ENCODE peak calls at places on chromosomes 5 and 9, in seven cellular contexts. One of them, this sample, is unnamed.
A peak's percentile ranks its signal among the peaks of the same experiment; 100 is the strongest.

GRCh38 chr9:9729082-9729481 is 883.7 kb downstream of the PTPRD start:
- DNase-seq in Right ventricle myocardium superior: no peak
- DNase-seq in mesothelial cell of epicardium: no peak
- DNase-seq in ovary: no peak
- DNase-seq in AG20443: no peak
- DNase-seq in islet precursor cell: no peak
- DNase-seq in cardiac muscle cell: no peak
- DNase-seq in this sample: no peak

GRCh38 chr5:39473156-39473779 is 48.5 kb upstream of the DAB2 start:
- DNase-seq in ovary: no peak
- DNase-seq in cardiac muscle cell: no peak
- DNase-seq in AG20443: peak; percentile 31
- DNase-seq in mesothelial cell of epicardium: no peak
- DNase-seq in islet precursor cell: no peak
- DNase-seq in Right ventricle myocardium superior: no peak
- DNase-seq in this sample: peak; percentile 29

GRCh38 chr5:19855929-19856328 is 132.1 kb downstream of the CDH18 start:
- DNase-seq in islet precursor cell: no peak
- DNase-seq in AG20443: no peak
- DNase-seq in ovary: no peak
- DNase-seq in cardiac muscle cell: no peak
- DNase-seq in Right ventricle myocardium superior: no peak
- DNase-seq in mesothelial cell of epicardium: no peak
- DNase-seq in this sample: peak; percentile 39

GRCh38 chr9:124839612-124840299 is 13.5 kb upstream of the WDR38 start:
- DNase-seq in AG20443: peak; percentile 55
- DNase-seq in Right ventricle myocardium superior: peak; percentile 34
- DNase-seq in cardiac muscle cell: no peak
- DNase-seq in islet precursor cell: peak; percentile 70
- DNase-seq in mesothelial cell of epicardium: no peak
- DNase-seq in ovary: peak; percentile 26
- DNase-seq in this sample: no peak

GRCh38 chr5:40618926-40619325 is 60.8 kb upstream of the PTGER4 start:
- DNase-seq in Right ventricle myocardium superior: no peak
- DNase-seq in islet precursor cell: no peak
- DNase-seq in cardiac muscle cell: no peak
- DNase-seq in mesothelial cell of epicardium: no peak
- DNase-seq in ovary: no peak
- DNase-seq in AG20443: no peak
- DNase-seq in this sample: no peak

GRCh38 chr9:86944974-86945867 is 2.1 kb downstream of the GAS1 start:
- DNase-seq in cardiac muscle cell: peak; percentile 30
- DNase-seq in AG20443: peak; percentile 32
- DNase-seq in Right ventricle myocardium superior: peak; percentile 46
- DNase-seq in mesothelial cell of epicardium: peak; percentile 48
- DNase-seq in islet precursor cell: peak; percentile 73
- DNase-seq in ovary: peak; percentile 40
- DNase-seq in this sample: no peak

GRCh38 chr5:111950660-111951059 is 193.7 kb upstream of the NREP start:
- DNase-seq in mesothelial cell of epicardium: no peak
- DNase-seq in islet precursor cell: no peak
- DNase-seq in AG20443: no peak
- DNase-seq in cardiac muscle cell: no peak
- DNase-seq in ovary: no peak
- DNase-seq in Right ventricle myocardium superior: no peak
- DNase-seq in this sample: no peak

GRCh38 chr5:138467711-138468132 is 2.4 kb downstream of the EGR1 start:
- DNase-seq in Right ventricle myocardium superior: no peak
- DNase-seq in AG20443: no peak
- DNase-seq in ovary: peak; percentile 50
- DNase-seq in cardiac muscle cell: no peak
- DNase-seq in mesothelial cell of epicardium: no peak
- DNase-seq in islet precursor cell: peak; percentile 52
- DNase-seq in this sample: no peak

GRCh38 chr5:31854181-31854624 is 215.3 kb downstream of the PDZD2 start:
- DNase-seq in AG20443: peak; percentile 21
- DNase-seq in Right ventricle myocardium superior: no peak
- DNase-seq in ovary: peak; percentile 38
- DNase-seq in islet precursor cell: peak; percentile 77
- DNase-seq in cardiac muscle cell: no peak
- DNase-seq in mesothelial cell of epicardium: peak; percentile 46
- DNase-seq in this sample: no peak

GRCh38 chr5:893137-893506 is 438 bp downstream of the TRIP13 start:
- DNase-seq in Right ventricle myocardium superior: no peak
- DNase-seq in islet precursor cell: no peak
- DNase-seq in ovary: no peak
- DNase-seq in cardiac muscle cell: no peak
- DNase-seq in mesothelial cell of epicardium: no peak
- DNase-seq in AG20443: peak; percentile 21
- DNase-seq in this sample: no peak

GRCh38 chr5:57299945-57300344 is 126.1 kb downstream of the GPBP1 start:
- DNase-seq in mesothelial cell of epicardium: no peak
- DNase-seq in Right ventricle myocardium superior: no peak
- DNase-seq in islet precursor cell: no peak
- DNase-seq in cardiac muscle cell: no peak
- DNase-seq in ovary: no peak
- DNase-seq in AG20443: no peak
- DNase-seq in this sample: no peak

GRCh38 chr9:129719135-129719534 is 33.7 kb downstream of the PTGES start:
- DNase-seq in islet precursor cell: no peak
- DNase-seq in mesothelial cell of epicardium: no peak
- DNase-seq in AG20443: no peak
- DNase-seq in ovary: no peak
- DNase-seq in Right ventricle myocardium superior: no peak
- DNase-seq in cardiac muscle cell: no peak
- DNase-seq in this sample: no peak

GRCh38 chr5:142434322-142434612 is 109.4 kb upstream of the SPRY4 start:
- DNase-seq in Right ventricle myocardium superior: no peak
- DNase-seq in AG20443: no peak
- DNase-seq in cardiac muscle cell: no peak
- DNase-seq in islet precursor cell: no peak
- DNase-seq in ovary: no peak
- DNase-seq in mesothelial cell of epicardium: no peak
- DNase-seq in this sample: no peak

GRCh38 chr5:160353379-160353778 is 17.0 kb downstream of the C1QTNF2 start:
- DNase-seq in AG20443: no peak
- DNase-seq in Right ventricle myocardium superior: peak; percentile 66
- DNase-seq in ovary: no peak
- DNase-seq in cardiac muscle cell: no peak
- DNase-seq in islet precursor cell: no peak
- DNase-seq in mesothelial cell of epicardium: no peak
- DNase-seq in this sample: no peak

GRCh38 chr5:122192883-122193496 is 63.6 kb downstream of the ZNF474 start:
- DNase-seq in AG20443: peak; percentile 70
- DNase-seq in ovary: peak; percentile 52
- DNase-seq in islet precursor cell: no peak
- DNase-seq in cardiac muscle cell: peak; percentile 85
- DNase-seq in mesothelial cell of epicardium: no peak
- DNase-seq in Right ventricle myocardium superior: no peak
- DNase-seq in this sample: peak; percentile 16

GRCh38 chr9:107489687-107490605 is at the start of gene KLF4:
- DNase-seq in Right ventricle myocardium superior: peak; percentile 95
- DNase-seq in AG20443: peak; percentile 96
- DNase-seq in islet precursor cell: peak; percentile 97
- DNase-seq in cardiac muscle cell: peak; percentile 93
- DNase-seq in mesothelial cell of epicardium: peak; percentile 87
- DNase-seq in ovary: peak; percentile 95
- DNase-seq in this sample: peak; percentile 47

GRCh38 chr9:97567182-97567893 is 65.8 kb downstream of the TSTD2 start:
- DNase-seq in islet precursor cell: peak; percentile 32
- DNase-seq in AG20443: no peak
- DNase-seq in ovary: no peak
- DNase-seq in Right ventricle myocardium superior: no peak
- DNase-seq in mesothelial cell of epicardium: no peak
- DNase-seq in cardiac muscle cell: no peak
- DNase-seq in this sample: no peak

GRCh38 chr9:126395439-126396212 is 69.0 kb downstream of the MVB12B start:
- DNase-seq in Right ventricle myocardium superior: no peak
- DNase-seq in ovary: no peak
- DNase-seq in cardiac muscle cell: no peak
- DNase-seq in AG20443: peak; percentile 48
- DNase-seq in islet precursor cell: no peak
- DNase-seq in mesothelial cell of epicardium: no peak
- DNase-seq in this sample: no peak

GRCh38 chr9:129836342-129837007 is 1.2 kb downstream of the USP20 start:
- DNase-seq in cardiac muscle cell: no peak
- DNase-seq in ovary: no peak
- DNase-seq in AG20443: no peak
- DNase-seq in Right ventricle myocardium superior: no peak
- DNase-seq in mesothelial cell of epicardium: no peak
- DNase-seq in islet precursor cell: no peak
- DNase-seq in this sample: no peak

GRCh38 chr5:55768279-55768678 is 30.4 kb downstream of the DDX4 start:
- DNase-seq in islet precursor cell: no peak
- DNase-seq in mesothelial cell of epicardium: no peak
- DNase-seq in Right ventricle myocardium superior: no peak
- DNase-seq in cardiac muscle cell: no peak
- DNase-seq in AG20443: no peak
- DNase-seq in ovary: no peak
- DNase-seq in this sample: no peak

GRCh38 chr5:77777281-77777892 is 1.2 kb upstream of the TBCA start:
- DNase-seq in islet precursor cell: peak; percentile 63
- DNase-seq in ovary: no peak
- DNase-seq in mesothelial cell of epicardium: no peak
- DNase-seq in AG20443: no peak
- DNase-seq in Right ventricle myocardium superior: no peak
- DNase-seq in cardiac muscle cell: no peak
- DNase-seq in this sample: no peak

GRCh38 chr5:2432070-2432920 is 319.2 kb downstream of the IRX2 start:
- DNase-seq in ovary: no peak
- DNase-seq in islet precursor cell: no peak
- DNase-seq in AG20443: no peak
- DNase-seq in mesothelial cell of epicardium: no peak
- DNase-seq in Right ventricle myocardium superior: no peak
- DNase-seq in cardiac muscle cell: no peak
- DNase-seq in this sample: no peak

GRCh38 chr5:139470821-139471300 is at the start of gene SMIM33:
- DNase-seq in Right ventricle myocardium superior: no peak
- DNase-seq in mesothelial cell of epicardium: no peak
- DNase-seq in ovary: no peak
- DNase-seq in AG20443: no peak
- DNase-seq in cardiac muscle cell: no peak
- DNase-seq in islet precursor cell: no peak
- DNase-seq in this sample: no peak

GRCh38 chr5:54994628-54995027 is 9.2 kb upstream of the ESM1 start:
- DNase-seq in AG20443: no peak
- DNase-seq in ovary: no peak
- DNase-seq in mesothelial cell of epicardium: no peak
- DNase-seq in Right ventricle myocardium superior: no peak
- DNase-seq in islet precursor cell: no peak
- DNase-seq in cardiac muscle cell: no peak
- DNase-seq in this sample: no peak

GRCh38 chr5:58946232-58946631 is 363.4 kb downstream of the RAB3C start:
- DNase-seq in mesothelial cell of epicardium: no peak
- DNase-seq in Right ventricle myocardium superior: no peak
- DNase-seq in AG20443: no peak
- DNase-seq in cardiac muscle cell: no peak
- DNase-seq in ovary: no peak
- DNase-seq in islet precursor cell: no peak
- DNase-seq in this sample: no peak

GRCh38 chr9:111516061-111516465 is 8.9 kb upstream of the ZNF483 start:
- DNase-seq in Right ventricle myocardium superior: no peak
- DNase-seq in cardiac muscle cell: no peak
- DNase-seq in islet precursor cell: no peak
- DNase-seq in mesothelial cell of epicardium: no peak
- DNase-seq in AG20443: no peak
- DNase-seq in ovary: no peak
- DNase-seq in this sample: no peak

GRCh38 chr5:75964008-75964407 is 119.2 kb upstream of the SV2C start:
- DNase-seq in AG20443: no peak
- DNase-seq in islet precursor cell: no peak
- DNase-seq in ovary: no peak
- DNase-seq in Right ventricle myocardium superior: no peak
- DNase-seq in mesothelial cell of epicardium: no peak
- DNase-seq in cardiac muscle cell: no peak
- DNase-seq in this sample: no peak

GRCh38 chr9:124239249-124240073 is 18.3 kb upstream of the NEK6 start:
- DNase-seq in islet precursor cell: peak; percentile 35
- DNase-seq in Right ventricle myocardium superior: no peak
- DNase-seq in mesothelial cell of epicardium: no peak
- DNase-seq in cardiac muscle cell: no peak
- DNase-seq in ovary: no peak
- DNase-seq in AG20443: no peak
- DNase-seq in this sample: no peak

GRCh38 chr5:10913846-10914245 is 152.8 kb upstream of the DAP start:
- DNase-seq in mesothelial cell of epicardium: no peak
- DNase-seq in cardiac muscle cell: no peak
- DNase-seq in AG20443: peak; percentile 76
- DNase-seq in ovary: no peak
- DNase-seq in Right ventricle myocardium superior: no peak
- DNase-seq in islet precursor cell: peak; percentile 60
- DNase-seq in this sample: peak; percentile 96

GRCh38 chr9:137582286-137582860 is 3.6 kb upstream of the DPH7 start:
- DNase-seq in mesothelial cell of epicardium: no peak
- DNase-seq in ovary: no peak
- DNase-seq in islet precursor cell: peak; percentile 63
- DNase-seq in AG20443: no peak
- DNase-seq in Right ventricle myocardium superior: no peak
- DNase-seq in cardiac muscle cell: peak; percentile 30
- DNase-seq in this sample: no peak

GRCh38 chr9:87547665-87548064 is 50.0 kb downstream of the DAPK1 start:
- DNase-seq in cardiac muscle cell: no peak
- DNase-seq in AG20443: no peak
- DNase-seq in Right ventricle myocardium superior: no peak
- DNase-seq in islet precursor cell: peak; percentile 86
- DNase-seq in ovary: no peak
- DNase-seq in mesothelial cell of epicardium: peak; percentile 21
- DNase-seq in this sample: no peak

GRCh38 chr9:92612816-92613215 is 57.1 kb downstream of the IPPK start:
- DNase-seq in Right ventricle myocardium superior: no peak
- DNase-seq in mesothelial cell of epicardium: no peak
- DNase-seq in cardiac muscle cell: no peak
- DNase-seq in islet precursor cell: no peak
- DNase-seq in ovary: no peak
- DNase-seq in AG20443: no peak
- DNase-seq in this sample: no peak

GRCh38 chr5:178762960-178763359 is 32.5 kb upstream of the ZNF354A start:
- DNase-seq in cardiac muscle cell: no peak
- DNase-seq in Right ventricle myocardium superior: no peak
- DNase-seq in islet precursor cell: no peak
- DNase-seq in AG20443: no peak
- DNase-seq in ovary: no peak
- DNase-seq in mesothelial cell of epicardium: no peak
- DNase-seq in this sample: no peak

GRCh38 chr9:70110194-70111041 is 66.8 kb downstream of the MAMDC2 start:
- DNase-seq in Right ventricle myocardium superior: no peak
- DNase-seq in AG20443: no peak
- DNase-seq in islet precursor cell: no peak
- DNase-seq in mesothelial cell of epicardium: no peak
- DNase-seq in cardiac muscle cell: no peak
- DNase-seq in ovary: no peak
- DNase-seq in this sample: no peak

GRCh38 chr5:65951330-65951729 is 25.0 kb downstream of the ERBIN start:
- DNase-seq in Right ventricle myocardium superior: no peak
- DNase-seq in cardiac muscle cell: no peak
- DNase-seq in mesothelial cell of epicardium: no peak
- DNase-seq in islet precursor cell: no peak
- DNase-seq in ovary: no peak
- DNase-seq in AG20443: no peak
- DNase-seq in this sample: no peak

GRCh38 chr9:137138701-137139467 is at the start of gene GRIN1:
- DNase-seq in cardiac muscle cell: peak; percentile 84
- DNase-seq in islet precursor cell: no peak
- DNase-seq in Right ventricle myocardium superior: no peak
- DNase-seq in ovary: no peak
- DNase-seq in mesothelial cell of epicardium: peak; percentile 80
- DNase-seq in AG20443: peak; percentile 80
- DNase-seq in this sample: no peak

GRCh38 chr5:113663879-113664278 is 150.4 kb downstream of the YTHDC2 start:
- DNase-seq in ovary: no peak
- DNase-seq in cardiac muscle cell: peak; percentile 11
- DNase-seq in islet precursor cell: peak; percentile 77
- DNase-seq in Right ventricle myocardium superior: peak; percentile 67
- DNase-seq in AG20443: peak; percentile 25
- DNase-seq in mesothelial cell of epicardium: no peak
- DNase-seq in this sample: no peak

GRCh38 chr9:5488616-5489015 is 21.7 kb upstream of the PDCD1LG2 start:
- DNase-seq in ovary: no peak
- DNase-seq in Right ventricle myocardium superior: no peak
- DNase-seq in mesothelial cell of epicardium: no peak
- DNase-seq in AG20443: no peak
- DNase-seq in islet precursor cell: no peak
- DNase-seq in cardiac muscle cell: no peak
- DNase-seq in this sample: no peak

This sample was measured in BJ.